ENCODE peak calls at places on chromosomes 2 and 18, in eight cellular contexts. One of them, this sample, is unnamed.

GRCh38 chr2:24538720-24539119 is 47.7 kb downstream of the NCOA1 start:
- DNase-seq in germinal center: peak
- DNase-seq in hippocampal formation: no peak
- DNase-seq in A172: no peak
- DNase-seq in neural progenitor cell: no peak
- DNase-seq in activated T-cell treated with anti-CD3 and anti-CD28 coated beads for 1 hour: no peak
- DNase-seq in aorta: no peak
- DNase-seq in stimulated activated CD4-positive, alpha-beta T cell treated with anti-CD3 and anti-CD28 coated beads, Interleukin-2, amount 100 ng/mL, for 48 hours: no peak
- DNase-seq in this sample: no peak

GRCh38 chr2:121949271-121949670 is 193.8 kb downstream of the TSN start:
- DNase-seq in stimulated activated CD4-positive, alpha-beta T cell treated with anti-CD3 and anti-CD28 coated beads, Interleukin-2, amount 100 ng/mL, for 48 hours: no peak
- DNase-seq in neural progenitor cell: no peak
- DNase-seq in A172: no peak
- DNase-seq in aorta: no peak
- DNase-seq in hippocampal formation: no peak
- DNase-seq in germinal center: no peak
- DNase-seq in activated T-cell treated with anti-CD3 and anti-CD28 coated beads for 1 hour: no peak
- DNase-seq in this sample: no peak

GRCh38 chr2:62114564-62114963 is 81.4 kb upstream of the B3GNT2 start:
- DNase-seq in hippocampal formation: peak
- DNase-seq in germinal center: no peak
- DNase-seq in A172: no peak
- DNase-seq in aorta: no peak
- DNase-seq in neural progenitor cell: no peak
- DNase-seq in activated T-cell treated with anti-CD3 and anti-CD28 coated beads for 1 hour: no peak
- DNase-seq in stimulated activated CD4-positive, alpha-beta T cell treated with anti-CD3 and anti-CD28 coated beads, Interleukin-2, amount 100 ng/mL, for 48 hours: no peak
- DNase-seq in this sample: no peak

GRCh38 chr2:28101123-28101522 is 210.6 kb downstream of the BABAM2 start:
- DNase-seq in stimulated activated CD4-positive, alpha-beta T cell treated with anti-CD3 and anti-CD28 coated beads, Interleukin-2, amount 100 ng/mL, for 48 hours: no peak
- DNase-seq in hippocampal formation: no peak
- DNase-seq in aorta: no peak
- DNase-seq in activated T-cell treated with anti-CD3 and anti-CD28 coated beads for 1 hour: no peak
- DNase-seq in germinal center: no peak
- DNase-seq in A172: no peak
- DNase-seq in neural progenitor cell: no peak
- DNase-seq in this sample: no peak

GRCh38 chr2:108987111-108987510 is 1.9 kb downstream of the EDAR start:
- DNase-seq in hippocampal formation: no peak
- DNase-seq in germinal center: no peak
- DNase-seq in stimulated activated CD4-positive, alpha-beta T cell treated with anti-CD3 and anti-CD28 coated beads, Interleukin-2, amount 100 ng/mL, for 48 hours: peak
- DNase-seq in A172: no peak
- DNase-seq in aorta: no peak
- DNase-seq in neural progenitor cell: no peak
- DNase-seq in activated T-cell treated with anti-CD3 and anti-CD28 coated beads for 1 hour: peak
- DNase-seq in this sample: no peak

GRCh38 chr2:226511327-226511726 is 288.3 kb downstream of the IRS1 start:
- DNase-seq in aorta: no peak
- DNase-seq in A172: no peak
- DNase-seq in stimulated activated CD4-positive, alpha-beta T cell treated with anti-CD3 and anti-CD28 coated beads, Interleukin-2, amount 100 ng/mL, for 48 hours: no peak
- DNase-seq in hippocampal formation: no peak
- DNase-seq in neural progenitor cell: no peak
- DNase-seq in germinal center: no peak
- DNase-seq in activated T-cell treated with anti-CD3 and anti-CD28 coated beads for 1 hour: no peak
- DNase-seq in this sample: no peak

GRCh38 chr2:58449286-58450010 is 208.3 kb upstream of the FANCL start:
- DNase-seq in aorta: no peak
- DNase-seq in activated T-cell treated with anti-CD3 and anti-CD28 coated beads for 1 hour: no peak
- DNase-seq in neural progenitor cell: no peak
- DNase-seq in germinal center: no peak
- DNase-seq in hippocampal formation: peak
- DNase-seq in A172: peak
- DNase-seq in stimulated activated CD4-positive, alpha-beta T cell treated with anti-CD3 and anti-CD28 coated beads, Interleukin-2, amount 100 ng/mL, for 48 hours: no peak
- DNase-seq in this sample: no peak

GRCh38 chr18:3032721-3033120 is 19.8 kb upstream of the LPIN2 start:
- DNase-seq in A172: no peak
- DNase-seq in neural progenitor cell: no peak
- DNase-seq in stimulated activated CD4-positive, alpha-beta T cell treated with anti-CD3 and anti-CD28 coated beads, Interleukin-2, amount 100 ng/mL, for 48 hours: no peak
- DNase-seq in aorta: no peak
- DNase-seq in hippocampal formation: no peak
- DNase-seq in germinal center: no peak
- DNase-seq in activated T-cell treated with anti-CD3 and anti-CD28 coated beads for 1 hour: no peak
- DNase-seq in this sample: no peak

GRCh38 chr2:199457147-199458016 is at the start of gene SATB2:
- DNase-seq in neural progenitor cell: peak
- DNase-seq in aorta: peak
- DNase-seq in stimulated activated CD4-positive, alpha-beta T cell treated with anti-CD3 and anti-CD28 coated beads, Interleukin-2, amount 100 ng/mL, for 48 hours: no peak
- DNase-seq in germinal center: no peak
- DNase-seq in hippocampal formation: no peak
- DNase-seq in activated T-cell treated with anti-CD3 and anti-CD28 coated beads for 1 hour: no peak
- DNase-seq in A172: peak
- DNase-seq in this sample: peak

GRCh38 chr18:34787931-34788532 is 77.9 kb downstream of the DTNA start:
- DNase-seq in A172: peak
- DNase-seq in activated T-cell treated with anti-CD3 and anti-CD28 coated beads for 1 hour: peak
- DNase-seq in germinal center: peak
- DNase-seq in aorta: no peak
- DNase-seq in hippocampal formation: peak
- DNase-seq in stimulated activated CD4-positive, alpha-beta T cell treated with anti-CD3 and anti-CD28 coated beads, Interleukin-2, amount 100 ng/mL, for 48 hours: peak
- DNase-seq in neural progenitor cell: peak
- DNase-seq in this sample: no peak

GRCh38 chr2:199602271-199602895 is 144.6 kb upstream of the SATB2 start:
- DNase-seq in aorta: no peak
- DNase-seq in activated T-cell treated with anti-CD3 and anti-CD28 coated beads for 1 hour: no peak
- DNase-seq in stimulated activated CD4-positive, alpha-beta T cell treated with anti-CD3 and anti-CD28 coated beads, Interleukin-2, amount 100 ng/mL, for 48 hours: no peak
- DNase-seq in germinal center: peak
- DNase-seq in neural progenitor cell: peak
- DNase-seq in hippocampal formation: no peak
- DNase-seq in A172: peak
- DNase-seq in this sample: no peak

GRCh38 chr2:180219471-180219870 is 212.4 kb upstream of the CWC22 start:
- DNase-seq in aorta: no peak
- DNase-seq in stimulated activated CD4-positive, alpha-beta T cell treated with anti-CD3 and anti-CD28 coated beads, Interleukin-2, amount 100 ng/mL, for 48 hours: no peak
- DNase-seq in neural progenitor cell: no peak
- DNase-seq in hippocampal formation: no peak
- DNase-seq in germinal center: no peak
- DNase-seq in A172: peak
- DNase-seq in activated T-cell treated with anti-CD3 and anti-CD28 coated beads for 1 hour: no peak
- DNase-seq in this sample: no peak

GRCh38 chr2:207504513-207505171 is 25.1 kb upstream of the CREB1 start:
- DNase-seq in hippocampal formation: no peak
- DNase-seq in activated T-cell treated with anti-CD3 and anti-CD28 coated beads for 1 hour: no peak
- DNase-seq in stimulated activated CD4-positive, alpha-beta T cell treated with anti-CD3 and anti-CD28 coated beads, Interleukin-2, amount 100 ng/mL, for 48 hours: no peak
- DNase-seq in germinal center: no peak
- DNase-seq in aorta: no peak
- DNase-seq in neural progenitor cell: peak
- DNase-seq in A172: peak
- DNase-seq in this sample: no peak

GRCh38 chr18:68219867-68220266 is 495.0 kb downstream of the TMX3 start:
- DNase-seq in neural progenitor cell: no peak
- DNase-seq in hippocampal formation: no peak
- DNase-seq in germinal center: no peak
- DNase-seq in aorta: no peak
- DNase-seq in activated T-cell treated with anti-CD3 and anti-CD28 coated beads for 1 hour: no peak
- DNase-seq in stimulated activated CD4-positive, alpha-beta T cell treated with anti-CD3 and anti-CD28 coated beads, Interleukin-2, amount 100 ng/mL, for 48 hours: no peak
- DNase-seq in A172: no peak
- DNase-seq in this sample: no peak

GRCh38 chr2:120896904-120897303 is 161.2 kb downstream of the GLI2 start:
- DNase-seq in A172: no peak
- DNase-seq in hippocampal formation: no peak
- DNase-seq in germinal center: no peak
- DNase-seq in stimulated activated CD4-positive, alpha-beta T cell treated with anti-CD3 and anti-CD28 coated beads, Interleukin-2, amount 100 ng/mL, for 48 hours: no peak
- DNase-seq in activated T-cell treated with anti-CD3 and anti-CD28 coated beads for 1 hour: no peak
- DNase-seq in aorta: peak
- DNase-seq in neural progenitor cell: no peak
- DNase-seq in this sample: no peak

GRCh38 chr18:21689736-21690135 is 14.8 kb downstream of the ABHD3 start:
- DNase-seq in neural progenitor cell: no peak
- DNase-seq in activated T-cell treated with anti-CD3 and anti-CD28 coated beads for 1 hour: no peak
- DNase-seq in stimulated activated CD4-positive, alpha-beta T cell treated with anti-CD3 and anti-CD28 coated beads, Interleukin-2, amount 100 ng/mL, for 48 hours: no peak
- DNase-seq in aorta: no peak
- DNase-seq in A172: no peak
- DNase-seq in germinal center: no peak
- DNase-seq in hippocampal formation: no peak
- DNase-seq in this sample: no peak

GRCh38 chr2:56208380-56208779 is 24.6 kb downstream of the CCDC85A start:
- DNase-seq in hippocampal formation: no peak
- DNase-seq in neural progenitor cell: no peak
- DNase-seq in A172: no peak
- DNase-seq in activated T-cell treated with anti-CD3 and anti-CD28 coated beads for 1 hour: no peak
- DNase-seq in stimulated activated CD4-positive, alpha-beta T cell treated with anti-CD3 and anti-CD28 coated beads, Interleukin-2, amount 100 ng/mL, for 48 hours: no peak
- DNase-seq in aorta: no peak
- DNase-seq in germinal center: no peak
- DNase-seq in this sample: no peak